ENCODE peak calls at places on chromosomes 3 and 15, in six cellular contexts. One of them, this sample, is unnamed.

GRCh38 chr15:90414408-90415028 is 26.5 kb downstream of the IQGAP1 start:
- DNase-seq in GM12865: no peak
- DNase-seq in stomach: no peak
- DNase-seq in body of pancreas: no peak
- DNase-seq in lower lobe of right lung: no peak
- DNase-seq in progenitor cell of endocrine pancreas: no peak
- DNase-seq in this sample: no peak

GRCh38 chr3:197423376-197423775 is 125.0 kb upstream of the DLG1 start:
- DNase-seq in GM12865: no peak
- DNase-seq in body of pancreas: no peak
- DNase-seq in stomach: no peak
- DNase-seq in progenitor cell of endocrine pancreas: no peak
- DNase-seq in lower lobe of right lung: no peak
- DNase-seq in this sample: no peak

GRCh38 chr3:136659253-136659652 is 92.9 kb downstream of the STAG1 start:
- DNase-seq in stomach: no peak
- DNase-seq in body of pancreas: peak; percentile 58
- DNase-seq in progenitor cell of endocrine pancreas: no peak
- DNase-seq in lower lobe of right lung: no peak
- DNase-seq in GM12865: peak; percentile 15
- DNase-seq in this sample: no peak

GRCh38 chr3:138862924-138863775 is 28.4 kb upstream of the PIK3CB start:
- DNase-seq in GM12865: no peak
- DNase-seq in lower lobe of right lung: no peak
- DNase-seq in stomach: peak; percentile 51
- DNase-seq in body of pancreas: peak; percentile 89
- DNase-seq in progenitor cell of endocrine pancreas: peak; percentile 19
- DNase-seq in this sample: no peak

GRCh38 chr3:136728918-136729317 is 23.3 kb downstream of the STAG1 start:
- DNase-seq in GM12865: no peak
- DNase-seq in stomach: no peak
- DNase-seq in progenitor cell of endocrine pancreas: no peak
- DNase-seq in lower lobe of right lung: no peak
- DNase-seq in body of pancreas: no peak
- DNase-seq in this sample: no peak

GRCh38 chr3:98326945-98327344 is 26.7 kb upstream of the OR5K4 start:
- DNase-seq in body of pancreas: no peak
- DNase-seq in progenitor cell of endocrine pancreas: no peak
- DNase-seq in GM12865: peak; percentile 80
- DNase-seq in stomach: no peak
- DNase-seq in lower lobe of right lung: no peak
- DNase-seq in this sample: peak; percentile 5

GRCh38 chr3:148023994-148024393 is 614.8 kb downstream of the ZIC1 start:
- DNase-seq in progenitor cell of endocrine pancreas: no peak
- DNase-seq in lower lobe of right lung: no peak
- DNase-seq in body of pancreas: peak; percentile 6
- DNase-seq in GM12865: no peak
- DNase-seq in stomach: no peak
- DNase-seq in this sample: no peak

GRCh38 chr15:48494646-48495045 is 150.9 kb downstream of the FBN1 start:
- DNase-seq in progenitor cell of endocrine pancreas: no peak
- DNase-seq in stomach: no peak
- DNase-seq in GM12865: no peak
- DNase-seq in lower lobe of right lung: no peak
- DNase-seq in body of pancreas: no peak
- DNase-seq in this sample: no peak

GRCh38 chr15:70053703-70054229 is 44.0 kb downstream of the TLE3 start:
- DNase-seq in body of pancreas: no peak
- DNase-seq in stomach: no peak
- DNase-seq in GM12865: no peak
- DNase-seq in lower lobe of right lung: peak; percentile 35
- DNase-seq in progenitor cell of endocrine pancreas: no peak
- DNase-seq in this sample: no peak

GRCh38 chr3:129596194-129597086 is 10.0 kb downstream of the PLXND1 start:
- DNase-seq in body of pancreas: peak; percentile 67
- DNase-seq in stomach: no peak
- DNase-seq in GM12865: no peak
- DNase-seq in lower lobe of right lung: peak; percentile 79
- DNase-seq in progenitor cell of endocrine pancreas: no peak
- DNase-seq in this sample: no peak

GRCh38 chr15:101277038-101277822 is at the start of gene SELENOS:
- DNase-seq in lower lobe of right lung: peak; percentile 94
- DNase-seq in body of pancreas: peak; percentile 92
- DNase-seq in stomach: peak; percentile 95
- DNase-seq in GM12865: peak; percentile 93
- DNase-seq in progenitor cell of endocrine pancreas: peak; percentile 84
- DNase-seq in this sample: peak; percentile 91

GRCh38 chr15:39202641-39203040 is 378.2 kb upstream of the THBS1 start:
- DNase-seq in body of pancreas: no peak
- DNase-seq in GM12865: no peak
- DNase-seq in stomach: no peak
- DNase-seq in progenitor cell of endocrine pancreas: no peak
- DNase-seq in lower lobe of right lung: no peak
- DNase-seq in this sample: no peak

GRCh38 chr15:68428431-68428940 is 3.5 kb downstream of the ITGA11 start:
- DNase-seq in GM12865: no peak
- DNase-seq in progenitor cell of endocrine pancreas: no peak
- DNase-seq in stomach: no peak
- DNase-seq in body of pancreas: no peak
- DNase-seq in lower lobe of right lung: no peak
- DNase-seq in this sample: no peak

GRCh38 chr3:39413691-39414420 is 7.3 kb downstream of the RPSA start:
- DNase-seq in progenitor cell of endocrine pancreas: no peak
- DNase-seq in stomach: no peak
- DNase-seq in GM12865: peak; percentile 32
- DNase-seq in body of pancreas: no peak
- DNase-seq in lower lobe of right lung: no peak
- DNase-seq in this sample: no peak

GRCh38 chr3:53677406-53677805 is 168.8 kb downstream of the CHDH start:
- DNase-seq in body of pancreas: peak; percentile 34
- DNase-seq in lower lobe of right lung: no peak
- DNase-seq in GM12865: peak; percentile 9
- DNase-seq in stomach: no peak
- DNase-seq in progenitor cell of endocrine pancreas: no peak
- DNase-seq in this sample: peak; percentile 32

GRCh38 chr3:25257026-25257425 is 171.0 kb upstream of the RARB start:
- DNase-seq in GM12865: no peak
- DNase-seq in lower lobe of right lung: no peak
- DNase-seq in progenitor cell of endocrine pancreas: no peak
- DNase-seq in stomach: no peak
- DNase-seq in body of pancreas: no peak
- DNase-seq in this sample: no peak

GRCh38 chr3:64595253-64595694 is 92.5 kb downstream of the ADAMTS9 start:
- DNase-seq in progenitor cell of endocrine pancreas: no peak
- DNase-seq in body of pancreas: peak; percentile 56
- DNase-seq in lower lobe of right lung: no peak
- DNase-seq in stomach: no peak
- DNase-seq in GM12865: no peak
- DNase-seq in this sample: no peak

GRCh38 chr15:72994778-72995177 is 57.5 kb upstream of the NEO1 start:
- DNase-seq in progenitor cell of endocrine pancreas: no peak
- DNase-seq in GM12865: no peak
- DNase-seq in lower lobe of right lung: no peak
- DNase-seq in body of pancreas: no peak
- DNase-seq in stomach: peak; percentile 57
- DNase-seq in this sample: no peak

GRCh38 chr15:30043211-30043655 is 39.5 kb upstream of the GOLGA8J start:
- DNase-seq in stomach: no peak
- DNase-seq in GM12865: no peak
- DNase-seq in progenitor cell of endocrine pancreas: no peak
- DNase-seq in lower lobe of right lung: no peak
- DNase-seq in body of pancreas: no peak
- DNase-seq in this sample: no peak
- TF ChIP-seq CTCF in stomach: no peak
- TF ChIP-seq CTCF in GM12865: no peak
- TF ChIP-seq CTCF in progenitor cell of endocrine pancreas: no peak
- TF ChIP-seq CTCF in lower lobe of right lung: peak; percentile 37
- TF ChIP-seq CTCF in body of pancreas: peak; percentile 35
- TF ChIP-seq CTCF in this sample: no peak

GRCh38 chr3:115040673-115041286 is 106.3 kb downstream of the ZBTB20 start:
- DNase-seq in body of pancreas: peak; percentile 42
- DNase-seq in lower lobe of right lung: no peak
- DNase-seq in GM12865: peak; percentile 46
- DNase-seq in progenitor cell of endocrine pancreas: no peak
- DNase-seq in stomach: peak; percentile 28
- DNase-seq in this sample: peak; percentile 30
- TF ChIP-seq CTCF in body of pancreas: peak; percentile 57
- TF ChIP-seq CTCF in lower lobe of right lung: peak; percentile 66
- TF ChIP-seq CTCF in GM12865: peak; percentile 64
- TF ChIP-seq CTCF in progenitor cell of endocrine pancreas: peak; percentile 68
- TF ChIP-seq CTCF in stomach: no peak
- TF ChIP-seq CTCF in this sample: peak; percentile 54

GRCh38 chr3:146524961-146525360 is 19.4 kb downstream of the PLSCR1 start:
- DNase-seq in stomach: no peak
- DNase-seq in lower lobe of right lung: no peak
- DNase-seq in body of pancreas: no peak
- DNase-seq in GM12865: no peak
- DNase-seq in progenitor cell of endocrine pancreas: no peak
- DNase-seq in this sample: no peak

GRCh38 chr3:146532406-146532805 is 12.0 kb downstream of the PLSCR1 start:
- DNase-seq in stomach: no peak
- DNase-seq in lower lobe of right lung: no peak
- DNase-seq in body of pancreas: no peak
- DNase-seq in progenitor cell of endocrine pancreas: no peak
- DNase-seq in GM12865: no peak
- DNase-seq in this sample: no peak

GRCh38 chr3:146528954-146529353 is 15.5 kb downstream of the PLSCR1 start:
- DNase-seq in lower lobe of right lung: no peak
- DNase-seq in stomach: no peak
- DNase-seq in body of pancreas: no peak
- DNase-seq in progenitor cell of endocrine pancreas: no peak
- DNase-seq in GM12865: no peak
- DNase-seq in this sample: no peak

DNA sequence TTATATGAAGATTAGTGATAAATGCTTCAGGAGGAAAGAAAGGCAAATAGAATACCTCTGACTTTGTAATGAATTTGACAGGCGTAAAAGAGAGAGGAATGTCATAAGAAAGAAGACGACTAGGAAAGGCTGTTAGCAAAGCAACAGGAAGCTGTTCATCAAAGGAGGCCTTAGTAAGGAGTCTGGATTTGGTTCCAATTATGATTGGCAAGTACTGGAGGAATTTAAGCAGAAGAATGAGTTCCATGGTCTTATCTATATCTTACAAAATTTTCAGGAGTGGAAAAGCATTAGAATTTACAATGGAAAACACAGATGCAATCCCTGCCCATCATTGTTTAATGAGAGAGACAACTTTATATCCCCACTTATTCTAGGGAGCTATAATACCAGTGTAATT is 13.8 kb downstream of the PLSCR1 start:
- DNase-seq in stomach: no peak
- DNase-seq in GM12865: no peak
- DNase-seq in progenitor cell of endocrine pancreas: no peak
- DNase-seq in body of pancreas: no peak
- DNase-seq in lower lobe of right lung: no peak
- DNase-seq in this sample: no peak
- TF ChIP-seq CTCF in stomach: no peak
- TF ChIP-seq CTCF in GM12865: no peak
- TF ChIP-seq CTCF in progenitor cell of endocrine pancreas: no peak
- TF ChIP-seq CTCF in body of pancreas: no peak
- TF ChIP-seq CTCF in lower lobe of right lung: no peak
- TF ChIP-seq CTCF in this sample: no peak

GRCh38 chr3:132347095-132347494 is 29.9 kb downstream of the ACP3 start:
- DNase-seq in body of pancreas: peak; percentile 27
- DNase-seq in lower lobe of right lung: no peak
- DNase-seq in progenitor cell of endocrine pancreas: no peak
- DNase-seq in GM12865: no peak
- DNase-seq in stomach: peak; percentile 28
- DNase-seq in this sample: no peak

GRCh38 chr3:132342615-132343014 is 25.4 kb downstream of the ACP3 start:
- DNase-seq in lower lobe of right lung: no peak
- DNase-seq in progenitor cell of endocrine pancreas: no peak
- DNase-seq in stomach: no peak
- DNase-seq in GM12865: no peak
- DNase-seq in body of pancreas: no peak
- DNase-seq in this sample: no peak

GRCh38 chr3:132343018-132343612 is 25.9 kb downstream of the ACP3 start:
- DNase-seq in body of pancreas: peak; percentile 70
- DNase-seq in progenitor cell of endocrine pancreas: peak; percentile 12
- DNase-seq in stomach: peak; percentile 42
- DNase-seq in GM12865: peak; percentile 65
- DNase-seq in lower lobe of right lung: no peak
- DNase-seq in this sample: peak; percentile 24

GRCh38 chr3:132342183-132342582 is 25.0 kb downstream of the ACP3 start:
- DNase-seq in stomach: no peak
- DNase-seq in lower lobe of right lung: no peak
- DNase-seq in GM12865: no peak
- DNase-seq in body of pancreas: no peak
- DNase-seq in progenitor cell of endocrine pancreas: no peak
- DNase-seq in this sample: no peak

DNA sequence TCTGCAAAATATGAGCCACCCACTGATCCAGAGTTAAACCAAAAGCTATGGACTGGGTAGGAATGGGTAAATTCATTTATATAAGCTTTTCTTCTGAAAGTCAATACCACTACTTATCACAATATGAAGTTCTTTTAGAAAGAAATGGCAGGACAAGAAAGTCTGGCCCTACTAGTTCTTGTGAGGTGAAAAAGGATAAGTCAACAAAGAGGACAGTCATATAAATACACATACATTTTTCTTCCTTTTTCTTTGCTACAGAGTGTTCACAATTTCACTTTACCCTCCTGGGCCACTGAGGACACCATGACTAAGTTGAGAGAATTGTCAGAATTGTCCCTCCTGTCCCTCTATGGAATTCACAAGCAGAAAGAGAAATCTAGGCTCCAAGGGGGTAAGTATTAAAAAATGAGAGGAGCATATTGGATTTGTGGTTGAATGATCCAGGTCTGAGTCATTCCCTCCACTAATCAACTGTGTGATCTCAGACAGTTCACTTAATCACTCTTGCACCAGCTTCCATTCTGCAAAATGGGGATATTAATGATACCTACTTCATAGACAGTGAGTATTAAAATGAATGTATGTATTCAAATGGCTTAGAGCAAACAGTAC is 27.6 kb downstream of the ACP3 start:
- DNase-seq in GM12865: no peak
- DNase-seq in progenitor cell of endocrine pancreas: no peak
- DNase-seq in body of pancreas: no peak
- DNase-seq in stomach: no peak
- DNase-seq in lower lobe of right lung: no peak
- DNase-seq in this sample: no peak
- TF ChIP-seq CTCF in GM12865: no peak
- TF ChIP-seq CTCF in progenitor cell of endocrine pancreas: no peak
- TF ChIP-seq CTCF in body of pancreas: no peak
- TF ChIP-seq CTCF in stomach: no peak
- TF ChIP-seq CTCF in lower lobe of right lung: no peak
- TF ChIP-seq CTCF in this sample: no peak

This sample was measured in GM13977.